ENCODE peak calls at places on chromosomes 13 and 19, in eight cellular contexts. P is T-helper 9 cell, G is T1000, S is M059J, F is fibroblast of the conjunctiva, W is NCI-H345, K is posterior vena cava, O is amniotic stem cell. R is an unnamed sample.

GRCh38 chr13:110536006-110536693 is 25.4 kb downstream of the RAB20 start:
- DNase-seq in W (no peak), K (no peak), G (no peak), P (no peak), F (no peak), O (no peak), S (no peak), R (no peak)

GRCh38 chr19:51337861-51338562 is 3.9 kb downstream of the VSIG10L start:
- DNase-seq in K (no peak), F (no peak), G (no peak), P (no peak), S (no peak), O (no peak), W (no peak), R (no peak)

GRCh38 chr13:98370806-98371553 is 193.9 kb upstream of the RNF113B start:
- DNase-seq in G (no peak), S (no peak), P (no peak), F (peak; percentile 60), W (peak; percentile 37), K (no peak), O (peak; percentile 58), R (peak; percentile 17)

GRCh38 chr13:19955873-19956559 is 2.5 kb upstream of the ZMYM2 start:
- DNase-seq in P (no peak), S (no peak), F (no peak), W (no peak), G (no peak), K (no peak), O (no peak), R (no peak)

GRCh38 chr19:48445606-48446481 is at the start of gene GRWD1:
- DNase-seq in G (peak; percentile 85), W (peak; percentile 90), F (peak; percentile 89), K (peak; percentile 96), S (peak; percentile 99), O (peak; percentile 95), P (peak; percentile 89), R (peak; percentile 98)

GRCh38 chr13:112722433-112723250 is 32.8 kb downstream of the ATP11A start:
- DNase-seq in W (no peak), F (no peak), K (peak; percentile 79), P (no peak), G (peak; percentile 99), O (peak; percentile 30), S (peak; percentile 97), R (no peak)

GRCh38 chr13:60329221-60329983 is 67.6 kb upstream of the TDRD3 start:
- DNase-seq in K (no peak), F (no peak), G (no peak), O (no peak), S (peak; percentile 26), P (no peak), W (peak; percentile 81), R (peak; percentile 93)

GRCh38 chr13:77535448-77535847 is at the start of gene SCEL:
- DNase-seq in O (no peak), K (no peak), S (no peak), W (no peak), G (no peak), P (no peak), F (no peak), R (no peak)

GRCh38 chr19:54518844-54519243 is 16.2 kb downstream of the LAIR2 start:
- DNase-seq in P (no peak), O (no peak), G (no peak), S (peak; percentile 47), W (no peak), F (no peak), K (no peak), R (no peak)

GRCh38 chr13:23766199-23766771 is 122.9 kb downstream of the MIPEP start:
- DNase-seq in P (no peak), S (no peak), G (no peak), F (no peak), O (no peak), K (no peak), W (no peak), R (no peak)

GRCh38 chr13:50129065-50129922 is 114.0 kb downstream of the KCNRG start:
- DNase-seq in W (no peak), K (no peak), F (no peak), G (no peak), P (no peak), O (no peak), S (no peak), R (no peak)

GRCh38 chr19:49558591-49558990 is 21.8 kb downstream of the NOSIP start:
- DNase-seq in K (no peak), W (no peak), F (no peak), G (no peak), O (no peak), P (no peak), S (no peak), R (no peak)

GRCh38 chr19:4284974-4285373 is 5.9 kb downstream of the SHD start:
- DNase-seq in W (no peak), S (no peak), P (no peak), G (no peak), K (no peak), F (no peak), O (no peak), R (no peak)